ENCODE peak calls at places on chromosomes 3 and 15, in six cellular contexts. One of them, this sample, is unnamed.
A peak's percentile ranks its signal among the peaks of the same experiment; 100 is the strongest.

GRCh38 chr3:178500631-178501030 is 35.6 kb upstream of the KCNMB2 start:
- DNase-seq in A549: no peak
- DNase-seq in PC-3: peak; percentile 40
- DNase-seq in GM12878: no peak
- DNase-seq in heart left ventricle: no peak
- DNase-seq in Peyer's patch: no peak
- DNase-seq in this sample: no peak

GRCh38 chr3:101758224-101758623 is 20.8 kb upstream of the NXPE3 start:
- DNase-seq in A549: no peak
- DNase-seq in PC-3: no peak
- DNase-seq in GM12878: no peak
- DNase-seq in heart left ventricle: no peak
- DNase-seq in Peyer's patch: no peak
- DNase-seq in this sample: no peak

GRCh38 chr15:74320358-74321247 is 46.8 kb downstream of the CYP11A1 start:
- DNase-seq in A549: peak; percentile 25
- DNase-seq in PC-3: peak; percentile 67
- DNase-seq in GM12878: no peak
- DNase-seq in heart left ventricle: peak; percentile 64
- DNase-seq in Peyer's patch: peak; percentile 49
- DNase-seq in this sample: peak; percentile 54

GRCh38 chr3:130465486-130465885 is 51.5 kb upstream of the COL6A6 start:
- DNase-seq in A549: no peak
- DNase-seq in PC-3: no peak
- DNase-seq in GM12878: no peak
- DNase-seq in heart left ventricle: no peak
- DNase-seq in Peyer's patch: no peak
- DNase-seq in this sample: no peak

GRCh38 chr3:111712294-111713180 is 117.4 kb upstream of the ZBED2 start:
- DNase-seq in A549: no peak
- DNase-seq in PC-3: no peak
- DNase-seq in GM12878: no peak
- DNase-seq in heart left ventricle: peak; percentile 71
- DNase-seq in Peyer's patch: no peak
- DNase-seq in this sample: no peak

GRCh38 chr15:69604050-69604378 is 151.4 kb downstream of the RPLP1 start:
- DNase-seq in A549: no peak
- DNase-seq in PC-3: peak; percentile 70
- DNase-seq in GM12878: no peak
- DNase-seq in heart left ventricle: no peak
- DNase-seq in Peyer's patch: no peak
- DNase-seq in this sample: no peak

GRCh38 chr3:106114220-106114619 is 245.4 kb upstream of the CBLB start:
- DNase-seq in A549: no peak
- DNase-seq in PC-3: peak; percentile 83
- DNase-seq in GM12878: no peak
- DNase-seq in heart left ventricle: no peak
- DNase-seq in Peyer's patch: no peak
- DNase-seq in this sample: peak; percentile 34

GRCh38 chr3:177596248-177596821 is 399.1 kb upstream of the TBL1XR1 start:
- DNase-seq in A549: no peak
- DNase-seq in PC-3: peak; percentile 75
- DNase-seq in GM12878: no peak
- DNase-seq in heart left ventricle: no peak
- DNase-seq in Peyer's patch: no peak
- DNase-seq in this sample: no peak

GRCh38 chr3:161270991-161271390 is 49.9 kb downstream of the NMD3 start:
- DNase-seq in A549: no peak
- DNase-seq in PC-3: no peak
- DNase-seq in GM12878: no peak
- DNase-seq in heart left ventricle: peak; percentile 38
- DNase-seq in Peyer's patch: no peak
- DNase-seq in this sample: no peak

GRCh38 chr3:100088735-100089368 is 25.4 kb downstream of the FILIP1L start:
- DNase-seq in A549: no peak
- DNase-seq in PC-3: peak; percentile 58
- DNase-seq in GM12878: no peak
- DNase-seq in heart left ventricle: no peak
- DNase-seq in Peyer's patch: no peak
- DNase-seq in this sample: no peak

GRCh38 chr15:64452988-64453688 is 7.2 kb upstream of the ZNF609 start:
- DNase-seq in A549: no peak
- DNase-seq in PC-3: no peak
- DNase-seq in GM12878: no peak
- DNase-seq in heart left ventricle: peak; percentile 45
- DNase-seq in Peyer's patch: no peak
- DNase-seq in this sample: no peak

GRCh38 chr3:129033151-129033550 is 27.4 kb upstream of the GP9 start:
- DNase-seq in A549: no peak
- DNase-seq in PC-3: no peak
- DNase-seq in GM12878: no peak
- DNase-seq in heart left ventricle: no peak
- DNase-seq in Peyer's patch: no peak
- DNase-seq in this sample: no peak

GRCh38 chr3:192237992-192238608 is 489.2 kb downstream of the FGF12 start:
- DNase-seq in A549: no peak
- DNase-seq in PC-3: no peak
- DNase-seq in GM12878: no peak
- DNase-seq in heart left ventricle: no peak
- DNase-seq in Peyer's patch: no peak
- DNase-seq in this sample: no peak
- TF ChIP-seq CTCF in A549: no peak
- TF ChIP-seq CTCF in PC-3: peak; percentile 25
- TF ChIP-seq CTCF in GM12878: no peak
- TF ChIP-seq CTCF in heart left ventricle: no peak
- TF ChIP-seq CTCF in Peyer's patch: no peak
- TF ChIP-seq CTCF in this sample: peak; percentile 16

GRCh38 chr3:180496995-180497394 is 105.0 kb upstream of the TTC14 start:
- DNase-seq in A549: no peak
- DNase-seq in PC-3: no peak
- DNase-seq in GM12878: no peak
- DNase-seq in heart left ventricle: no peak
- DNase-seq in Peyer's patch: no peak
- DNase-seq in this sample: no peak
- H3K27ac ChIP-seq in A549: no peak overlapping the region
- H3K27ac ChIP-seq in PC-3: no peak overlapping the region
- H3K27ac ChIP-seq in GM12878: no peak overlapping the region
- H3K27ac ChIP-seq in heart left ventricle: no peak overlapping the region
- H3K27ac ChIP-seq in Peyer's patch: no peak overlapping the region
- H3K27ac ChIP-seq in this sample: no peak overlapping the region

GRCh38 chr3:197599089-197599765 is 43.5 kb upstream of the BDH1 start:
- DNase-seq in A549: peak; percentile 70
- DNase-seq in PC-3: peak; percentile 90
- DNase-seq in GM12878: peak; percentile 23
- DNase-seq in heart left ventricle: peak; percentile 75
- DNase-seq in Peyer's patch: peak; percentile 66
- DNase-seq in this sample: peak; percentile 82
- H3K4me3 ChIP-seq in A549: no peak overlapping the region
- H3K4me3 ChIP-seq in PC-3: peak overlapping the region; percentile 73
- H3K4me3 ChIP-seq in GM12878: no peak overlapping the region
- H3K4me3 ChIP-seq in heart left ventricle: no peak overlapping the region
- H3K4me3 ChIP-seq in Peyer's patch: no peak overlapping the region
- H3K4me3 ChIP-seq in this sample: peak overlapping the region; percentile 47

GRCh38 chr15:44711356-44712107 is at the start of gene B2M:
- DNase-seq in A549: peak; percentile 71
- DNase-seq in PC-3: peak; percentile 98
- DNase-seq in GM12878: peak; percentile 94
- DNase-seq in heart left ventricle: peak; percentile 96
- DNase-seq in Peyer's patch: peak; percentile 97
- DNase-seq in this sample: peak; percentile 95

GRCh38 chr15:44712108-44713005 is 1.0 kb downstream of the B2M start:
- DNase-seq in A549: peak; percentile 19
- DNase-seq in PC-3: peak; percentile 84
- DNase-seq in GM12878: no peak
- DNase-seq in heart left ventricle: peak; percentile 73
- DNase-seq in Peyer's patch: peak; percentile 75
- DNase-seq in this sample: peak; percentile 85

GRCh38 chr15:44713006-44713966 is 2.0 kb downstream of the B2M start:
- DNase-seq in A549: peak; percentile 36
- DNase-seq in PC-3: peak; percentile 70
- DNase-seq in GM12878: no peak
- DNase-seq in heart left ventricle: no peak
- DNase-seq in Peyer's patch: no peak
- DNase-seq in this sample: no peak

GRCh38 chr15:44711089-44711355 is at the start of gene PATL2:
- DNase-seq in A549: no peak
- DNase-seq in PC-3: no peak
- DNase-seq in GM12878: no peak
- DNase-seq in heart left ventricle: no peak
- DNase-seq in Peyer's patch: no peak
- DNase-seq in this sample: no peak

DNA sequence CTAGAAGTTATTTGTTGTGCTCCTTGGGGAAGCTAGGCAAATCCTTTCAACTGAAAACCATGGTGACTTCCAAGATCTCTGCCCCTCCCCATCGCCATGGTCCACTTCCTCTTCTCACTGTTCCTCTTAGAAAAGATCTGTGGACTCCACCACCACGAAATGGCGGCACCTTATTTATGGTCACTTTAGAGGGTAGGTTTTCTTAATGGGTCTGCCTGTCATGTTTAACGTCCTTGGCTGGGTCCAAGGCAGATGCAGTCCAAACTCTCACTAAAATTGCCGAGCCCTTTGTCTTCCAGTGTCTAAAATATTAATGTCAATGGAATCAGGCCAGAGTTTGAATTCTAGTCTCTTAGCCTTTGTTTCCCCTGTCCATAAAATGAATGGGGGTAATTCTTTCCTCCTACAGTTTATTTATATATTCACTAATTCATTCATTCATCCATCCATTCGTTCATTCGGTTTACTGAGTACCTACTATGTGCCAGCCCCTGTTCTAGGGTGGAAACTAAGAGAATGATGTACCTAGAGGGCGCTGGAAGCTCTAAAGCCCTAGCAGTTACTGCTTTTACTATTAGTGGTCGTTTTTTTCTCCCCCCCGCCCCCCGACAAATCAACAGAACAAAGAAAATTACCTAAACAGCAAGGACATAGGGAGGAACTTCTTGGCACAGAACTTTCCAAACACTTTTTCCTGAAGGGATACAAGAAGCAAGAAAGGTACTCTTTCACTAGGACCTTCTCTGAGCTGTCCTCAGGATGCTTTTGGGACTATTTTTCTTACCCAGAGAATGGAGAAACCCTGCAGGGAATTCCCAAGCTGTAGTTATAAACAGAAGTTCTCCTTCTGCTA is 661 bp downstream of the PATL2 start:
- DNase-seq in A549: no peak
- DNase-seq in PC-3: peak; percentile 18
- DNase-seq in GM12878: peak; percentile 69
- DNase-seq in heart left ventricle: peak; percentile 42
- DNase-seq in Peyer's patch: peak; percentile 87
- DNase-seq in this sample: peak; percentile 45
- TF ChIP-seq CTCF in A549: peak; percentile 51
- TF ChIP-seq CTCF in PC-3: peak; percentile 69
- TF ChIP-seq CTCF in GM12878: peak; percentile 62
- TF ChIP-seq CTCF in heart left ventricle: peak; percentile 34
- TF ChIP-seq CTCF in Peyer's patch: peak; percentile 32
- TF ChIP-seq CTCF in this sample: peak; percentile 60

GRCh38 chr3:13841826-13842225 is 38.0 kb downstream of the WNT7A start:
- DNase-seq in A549: no peak
- DNase-seq in PC-3: no peak
- DNase-seq in GM12878: no peak
- DNase-seq in heart left ventricle: no peak
- DNase-seq in Peyer's patch: no peak
- DNase-seq in this sample: no peak
- H3K27ac ChIP-seq in A549: no peak overlapping the region
- H3K27ac ChIP-seq in PC-3: peak overlapping the region; percentile 68
- H3K27ac ChIP-seq in GM12878: no peak overlapping the region
- H3K27ac ChIP-seq in heart left ventricle: no peak overlapping the region
- H3K27ac ChIP-seq in Peyer's patch: no peak overlapping the region
- H3K27ac ChIP-seq in this sample: no peak overlapping the region

GRCh38 chr3:179945569-179945968 is 91.2 kb downstream of the PEX5L start:
- DNase-seq in A549: no peak
- DNase-seq in PC-3: no peak
- DNase-seq in GM12878: no peak
- DNase-seq in heart left ventricle: no peak
- DNase-seq in Peyer's patch: no peak
- DNase-seq in this sample: no peak

GRCh38 chr3:179943097-179943880 is 93.4 kb downstream of the PEX5L start:
- DNase-seq in A549: no peak
- DNase-seq in PC-3: no peak
- DNase-seq in GM12878: no peak
- DNase-seq in heart left ventricle: no peak
- DNase-seq in Peyer's patch: no peak
- DNase-seq in this sample: no peak

DNA sequence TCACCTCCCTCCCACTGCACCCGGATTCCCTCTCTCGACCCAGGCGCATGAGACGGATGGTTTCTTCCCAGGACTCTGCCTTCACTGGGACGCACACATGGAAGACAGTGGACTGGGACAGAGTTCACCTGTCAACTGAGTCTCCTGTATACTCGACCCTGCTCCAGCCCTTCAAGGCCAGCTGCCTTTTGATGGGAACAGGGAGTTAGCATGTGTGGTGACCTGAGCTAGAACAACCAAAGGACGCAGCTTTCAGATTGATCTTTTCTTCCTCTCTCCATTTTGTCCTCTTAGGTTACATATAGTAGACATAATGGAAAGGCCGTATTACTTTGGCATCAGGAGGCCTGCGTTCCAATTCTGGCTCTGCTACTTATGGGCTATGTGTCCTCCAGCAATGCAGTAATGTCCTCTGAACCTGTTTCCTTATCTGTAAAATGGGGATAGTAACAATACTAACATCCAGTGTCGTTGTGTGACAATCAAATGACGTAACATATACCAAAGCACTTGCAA is 94.1 kb downstream of the PEX5L start:
- DNase-seq in A549: no peak
- DNase-seq in PC-3: no peak
- DNase-seq in GM12878: no peak
- DNase-seq in heart left ventricle: no peak
- DNase-seq in Peyer's patch: no peak
- DNase-seq in this sample: no peak
- H3K4me3 ChIP-seq in A549: peak overlapping the region; percentile 38
- H3K4me3 ChIP-seq in PC-3: peak overlapping the region; percentile 54
- H3K4me3 ChIP-seq in GM12878: no peak overlapping the region
- H3K4me3 ChIP-seq in heart left ventricle: peak overlapping the region; percentile 4
- H3K4me3 ChIP-seq in Peyer's patch: no peak overlapping the region
- H3K4me3 ChIP-seq in this sample: peak overlapping the region; percentile 49

DNA sequence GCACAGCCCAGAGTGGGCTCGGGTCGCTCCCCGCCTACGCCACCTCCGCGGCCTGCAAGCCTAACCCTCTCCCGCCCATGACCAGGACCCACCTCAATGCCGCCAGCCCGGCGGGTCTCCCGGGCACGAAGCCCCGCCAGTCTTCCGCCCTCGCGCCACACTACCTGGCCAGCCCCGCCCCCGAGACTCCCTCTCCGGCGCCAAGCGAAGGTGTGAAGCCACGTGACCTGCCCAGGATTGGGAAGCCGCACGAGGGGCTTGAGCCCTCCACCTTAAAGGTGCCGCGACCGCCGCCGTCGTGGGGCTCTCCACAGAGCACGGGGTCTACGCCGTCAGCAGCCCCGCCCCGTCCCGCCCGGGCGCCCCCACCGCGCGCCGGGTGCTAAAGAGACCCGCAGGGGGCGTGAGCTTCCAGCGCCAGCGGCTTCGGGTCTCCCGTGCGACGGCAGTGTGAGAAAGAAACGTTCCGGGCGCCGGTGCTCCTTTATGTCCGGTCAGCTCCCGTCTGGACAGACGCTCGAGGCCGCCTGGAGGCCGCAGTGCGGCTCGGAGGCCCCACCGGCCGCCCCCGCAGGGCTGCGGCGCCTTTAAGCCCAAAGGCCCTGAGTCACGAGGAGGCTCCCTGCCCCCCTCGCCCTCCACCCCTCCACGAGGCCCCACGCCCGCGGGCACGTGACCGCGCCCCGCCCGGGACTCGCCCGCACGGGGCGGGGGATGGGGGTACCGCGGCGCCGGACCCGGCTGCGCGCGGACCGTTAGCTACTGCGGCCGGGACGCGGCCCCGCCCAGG is at the start of gene CPEB1:
- DNase-seq in A549: peak; percentile 66
- DNase-seq in PC-3: no peak
- DNase-seq in GM12878: no peak
- DNase-seq in heart left ventricle: peak; percentile 43
- DNase-seq in Peyer's patch: no peak
- DNase-seq in this sample: no peak
- TF ChIP-seq CTCF in A549: peak; percentile 35
- TF ChIP-seq CTCF in PC-3: no peak
- TF ChIP-seq CTCF in GM12878: no peak
- TF ChIP-seq CTCF in heart left ventricle: no peak
- TF ChIP-seq CTCF in Peyer's patch: no peak
- TF ChIP-seq CTCF in this sample: peak; percentile 27

This sample was measured in brain microvascular endothelial cell.